ENCODE peak calls at places on chromosomes 2 and 18, in four cellular contexts. One of them, this sample, is unnamed.

GRCh38 chr2:11597538-11598225 is 63.8 kb downstream of the GREB1 start:
- DNase-seq in GM10248: no peak
- DNase-seq in T-helper 2 cell: no peak
- DNase-seq in activated CD8-positive, alpha-beta memory T cell treated with anti-CD3 and anti-CD28 coated beads, Interleukin-2, amount 50 U/mL, for 48 hours: no peak
- DNase-seq in this sample: no peak

GRCh38 chr2:362924-363323 is 75.0 kb upstream of the ALKAL2 start:
- DNase-seq in activated CD8-positive, alpha-beta memory T cell treated with anti-CD3 and anti-CD28 coated beads, Interleukin-2, amount 50 U/mL, for 48 hours: no peak
- DNase-seq in T-helper 2 cell: no peak
- DNase-seq in GM10248: no peak
- DNase-seq in this sample: no peak

GRCh38 chr2:119888673-119889072 is 124.2 kb upstream of the EPB41L5 start:
- DNase-seq in activated CD8-positive, alpha-beta memory T cell treated with anti-CD3 and anti-CD28 coated beads, Interleukin-2, amount 50 U/mL, for 48 hours: no peak
- DNase-seq in GM10248: no peak
- DNase-seq in T-helper 2 cell: no peak
- DNase-seq in this sample: peak

GRCh38 chr2:186841940-186842339 is 7.0 kb downstream of the ZSWIM2 start:
- DNase-seq in activated CD8-positive, alpha-beta memory T cell treated with anti-CD3 and anti-CD28 coated beads, Interleukin-2, amount 50 U/mL, for 48 hours: no peak
- DNase-seq in GM10248: no peak
- DNase-seq in T-helper 2 cell: no peak
- DNase-seq in this sample: no peak

GRCh38 chr18:76490701-76491171 is 4.3 kb downstream of the ZNF516 start:
- DNase-seq in activated CD8-positive, alpha-beta memory T cell treated with anti-CD3 and anti-CD28 coated beads, Interleukin-2, amount 50 U/mL, for 48 hours: no peak
- DNase-seq in GM10248: peak
- DNase-seq in T-helper 2 cell: peak
- DNase-seq in this sample: no peak

GRCh38 chr18:58998421-58999203 is 133.9 kb downstream of the ZNF532 start:
- DNase-seq in T-helper 2 cell: no peak
- DNase-seq in GM10248: no peak
- DNase-seq in activated CD8-positive, alpha-beta memory T cell treated with anti-CD3 and anti-CD28 coated beads, Interleukin-2, amount 50 U/mL, for 48 hours: no peak
- DNase-seq in this sample: no peak

GRCh38 chr18:32469190-32469611 is 1.5 kb downstream of the GAREM1 start:
- DNase-seq in GM10248: no peak
- DNase-seq in activated CD8-positive, alpha-beta memory T cell treated with anti-CD3 and anti-CD28 coated beads, Interleukin-2, amount 50 U/mL, for 48 hours: no peak
- DNase-seq in T-helper 2 cell: no peak
- DNase-seq in this sample: no peak

GRCh38 chr18:64273724-64274123 is 124.8 kb upstream of the LINC00305 start:
- DNase-seq in GM10248: no peak
- DNase-seq in activated CD8-positive, alpha-beta memory T cell treated with anti-CD3 and anti-CD28 coated beads, Interleukin-2, amount 50 U/mL, for 48 hours: no peak
- DNase-seq in T-helper 2 cell: no peak
- DNase-seq in this sample: no peak

GRCh38 chr2:174974131-174974530 is 31.1 kb downstream of the CHN1 start:
- DNase-seq in activated CD8-positive, alpha-beta memory T cell treated with anti-CD3 and anti-CD28 coated beads, Interleukin-2, amount 50 U/mL, for 48 hours: no peak
- DNase-seq in GM10248: no peak
- DNase-seq in T-helper 2 cell: no peak
- DNase-seq in this sample: no peak

GRCh38 chr2:99692785-99693184 is 203.0 kb upstream of the REV1 start:
- DNase-seq in GM10248: no peak
- DNase-seq in T-helper 2 cell: no peak
- DNase-seq in activated CD8-positive, alpha-beta memory T cell treated with anti-CD3 and anti-CD28 coated beads, Interleukin-2, amount 50 U/mL, for 48 hours: no peak
- DNase-seq in this sample: no peak

GRCh38 chr2:112834379-112835014 is 2.1 kb downstream of the IL1B start:
- DNase-seq in activated CD8-positive, alpha-beta memory T cell treated with anti-CD3 and anti-CD28 coated beads, Interleukin-2, amount 50 U/mL, for 48 hours: no peak
- DNase-seq in T-helper 2 cell: no peak
- DNase-seq in GM10248: no peak
- DNase-seq in this sample: no peak

GRCh38 chr2:241775223-241776177 is 1.1 kb upstream of the GAL3ST2 start:
- DNase-seq in activated CD8-positive, alpha-beta memory T cell treated with anti-CD3 and anti-CD28 coated beads, Interleukin-2, amount 50 U/mL, for 48 hours: peak
- DNase-seq in GM10248: no peak
- DNase-seq in T-helper 2 cell: no peak
- DNase-seq in this sample: peak

This sample was measured in H54.